ENCODE peak calls at places on chromosome 3, in four cellular contexts. V, N, I and A are unnamed samples.

GRCh38 chr3:123755085-123755484 is 129.0 kb downstream of the MYLK start:
- DNase-seq in V (no peak), N (no peak), I (no peak), A (no peak)

GRCh38 chr3:33578325-33579180 is 138.3 kb upstream of the UBP1 start:
- DNase-seq in V (peak), N (peak), I (peak), A (no peak)

GRCh38 chr3:63753567-63753966 is 65.5 kb upstream of the C3orf49 start:
- DNase-seq in V (peak), N (peak), I (peak), A (no peak)

GRCh38 chr3:14863324-14864100 is 44.8 kb downstream of the FGD5 start:
- DNase-seq in V (peak), N (no peak), I (peak), A (no peak)

GRCh38 chr3:87307805-87308204 is 31.4 kb upstream of the POU1F1 start:
- DNase-seq in V (peak), N (no peak), I (peak), A (no peak)

GRCh38 chr3:150083653-150084037 is 113.0 kb upstream of the PFN2 start:
- DNase-seq in V (no peak), N (peak), I (peak), A (no peak)

GRCh38 chr3:105997800-105998526 is 129.2 kb upstream of the CBLB start:
- DNase-seq in V (no peak), N (peak), I (peak), A (no peak)

GRCh38 chr3:59456852-59457485 is 407.1 kb upstream of the CFAP20DC start:
- DNase-seq in V (no peak), N (no peak), I (no peak), A (no peak)

GRCh38 chr3:46500631-46501377 is 3.0 kb downstream of the RTP3 start:
- DNase-seq in V (no peak), N (peak), I (peak), A (no peak)

GRCh38 chr3:22450785-22451400 is 699.9 kb upstream of the ZNF385D start:
- DNase-seq in V (no peak), N (peak), I (peak), A (no peak)

GRCh38 chr3:116446037-116446436 is 750 bp upstream of the LSAMP start:
- DNase-seq in V (no peak), N (no peak), I (no peak), A (no peak)

GRCh38 chr3:50516048-50516871 is 12.8 kb upstream of the CACNA2D2 start:
- DNase-seq in V (peak), N (no peak), I (peak), A (no peak)
- TF ChIP-seq EZH2 in V (no peak), N (no peak), I (no peak), A (no peak)

DNA sequence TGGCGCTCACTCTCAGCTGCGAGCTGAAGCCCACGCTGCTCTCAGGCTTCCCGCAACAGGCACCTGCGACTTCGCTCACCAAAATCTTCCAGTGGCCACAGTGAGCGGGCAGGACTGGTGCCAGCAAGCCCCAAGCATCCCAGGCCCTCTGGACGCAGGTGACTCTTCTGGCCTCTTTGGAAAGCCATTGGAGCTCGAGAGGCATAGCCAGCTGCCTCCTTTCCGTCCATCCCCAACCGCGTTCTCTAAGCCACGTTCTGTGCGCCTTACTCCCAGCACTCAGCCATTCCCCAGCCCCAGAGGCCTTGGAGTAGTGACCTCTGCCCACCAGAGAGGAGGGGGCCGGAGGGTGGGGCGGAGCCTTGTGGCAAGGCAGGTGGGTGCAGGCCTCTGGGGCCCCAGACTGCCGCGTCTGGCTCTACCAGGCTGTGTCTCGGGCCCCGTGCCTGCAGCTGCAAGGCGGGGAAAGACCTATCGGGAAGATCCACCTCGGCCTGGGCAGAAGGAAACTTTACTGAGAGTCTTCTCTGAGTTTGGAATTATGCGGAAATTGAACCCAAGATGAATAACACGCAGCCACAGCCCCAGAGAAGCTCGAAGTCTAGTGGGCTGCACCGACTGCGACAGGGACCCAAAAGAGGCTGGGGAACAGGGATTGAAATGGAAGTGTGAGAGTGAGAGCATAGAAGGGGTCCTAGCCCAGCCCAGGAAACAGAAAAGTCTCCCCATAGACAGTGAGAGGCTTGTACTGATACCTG is 3.6 kb upstream of the SOX14 start:
- DNase-seq in V (peak), N (no peak), I (no peak), A (no peak)
- TF ChIP-seq EZH2 in V (peak), N (peak), I (no peak), A (no peak)

GRCh38 chr3:62374375-62374876 is 1.1 kb upstream of the FEZF2 start:
- DNase-seq in V (peak), N (peak), I (peak), A (no peak)
- TF ChIP-seq EZH2 in V (peak), N (peak), I (peak), A (no peak)

DNA sequence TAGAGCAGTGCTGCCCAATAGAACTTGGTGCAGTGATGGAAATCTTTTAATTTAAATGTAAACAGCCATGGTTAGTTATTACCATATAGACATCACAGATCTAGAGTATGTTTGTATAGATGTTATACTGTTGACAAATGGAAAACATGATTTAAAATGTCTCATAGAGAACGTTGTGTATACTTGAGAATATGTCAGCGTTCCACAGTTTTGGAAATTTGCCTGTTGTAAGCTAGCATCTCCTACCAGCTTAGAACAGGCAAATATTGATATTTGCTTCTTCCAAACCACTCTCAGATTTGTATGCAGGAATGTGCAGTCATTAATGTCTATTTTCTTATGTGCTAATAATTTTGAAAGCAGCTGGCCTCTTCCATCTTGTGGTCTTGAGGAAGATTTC is 8.4 kb upstream of the LXN start:
- DNase-seq in V (no peak), N (no peak), I (no peak), A (no peak)
- TF ChIP-seq EZH2 in V (no peak), N (no peak), I (no peak), A (no peak)

GRCh38 chr3:62373714-62374333 is 474 bp upstream of the FEZF2 start:
- DNase-seq in V (peak), N (no peak), I (no peak), A (no peak)
- TF ChIP-seq EZH2 in V (no peak), N (peak), I (peak), A (no peak)

DNA sequence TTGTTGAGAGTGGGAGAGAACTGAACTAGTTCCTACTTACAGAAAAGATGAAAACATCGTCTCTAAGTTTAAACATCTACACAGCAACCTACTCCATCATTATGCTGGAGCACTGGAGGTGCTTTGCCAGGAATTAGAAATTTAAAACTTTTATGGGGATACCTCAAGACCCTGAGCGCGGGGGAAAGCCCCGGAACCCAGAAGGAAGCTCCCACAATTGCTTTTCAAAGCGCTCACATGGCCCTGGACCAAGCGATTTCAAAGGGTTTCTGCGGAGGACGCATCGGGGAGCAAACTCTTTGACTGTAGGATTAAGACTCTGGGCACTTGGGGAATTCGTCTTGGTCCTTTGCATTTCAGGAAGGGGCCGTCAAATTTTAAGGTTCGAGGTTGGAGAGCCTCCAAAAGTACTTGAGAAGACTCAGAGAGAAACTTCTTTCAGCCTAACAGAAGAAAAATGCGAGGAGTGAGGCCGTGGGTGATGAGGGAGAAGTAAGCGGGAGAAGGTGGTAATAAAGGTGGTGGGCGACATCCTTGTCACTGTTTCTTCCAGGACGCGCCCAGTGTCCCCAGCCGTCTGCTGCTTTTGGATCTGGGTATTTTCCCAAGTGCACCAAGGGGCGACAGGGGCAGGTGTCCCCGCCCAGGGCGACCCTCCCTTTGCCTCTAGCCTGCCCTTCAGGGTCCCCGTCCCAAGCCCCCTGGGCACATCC is 591 bp downstream of the PROK2 start:
- DNase-seq in V (peak), N (no peak), I (no peak), A (no peak)
- TF ChIP-seq EZH2 in V (peak), N (peak), I (peak), A (no peak)

GRCh38 chr3:36764704-36765038 is 318 bp upstream of the DCLK3 start:
- DNase-seq in V (no peak), N (no peak), I (no peak), A (no peak)
- TF ChIP-seq EZH2 in V (peak), N (no peak), I (no peak), A (no peak)

DNA sequence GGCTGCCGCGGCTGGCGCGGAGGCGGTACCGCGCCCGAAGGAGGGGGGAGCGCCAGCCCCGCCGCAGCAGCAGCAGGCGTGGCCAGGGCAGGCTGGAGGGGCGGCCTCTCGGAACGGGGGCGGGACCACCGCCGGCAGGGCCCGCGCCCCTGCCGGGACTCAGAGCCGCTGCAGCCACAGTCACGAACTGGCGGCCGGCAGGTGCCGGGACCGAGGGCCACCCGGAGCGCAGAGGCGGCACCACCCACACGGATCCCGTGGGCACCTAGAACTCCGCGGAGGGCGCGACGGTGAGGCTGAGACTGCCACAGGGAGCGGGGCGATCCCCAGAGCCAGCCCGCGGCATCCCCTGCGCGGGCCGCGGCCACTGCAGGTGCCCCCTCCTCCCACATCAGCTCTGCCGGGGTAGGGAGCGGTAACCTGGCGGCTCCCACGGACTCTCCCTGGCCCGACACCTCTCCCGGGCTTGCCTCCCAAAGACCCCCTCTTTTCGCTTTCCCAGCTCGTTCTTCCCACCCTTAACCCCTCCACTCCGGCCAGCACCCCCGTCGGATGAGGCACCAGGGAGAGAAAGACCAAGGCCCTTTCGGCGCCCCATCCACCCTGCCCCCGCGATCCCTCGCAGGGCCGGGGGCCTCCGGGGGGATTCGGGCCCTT is at the start of gene VWA5B2:
- DNase-seq in V (peak), N (peak), I (peak), A (peak)
- TF ChIP-seq EZH2 in V (peak), N (peak), I (peak), A (no peak)

DNA sequence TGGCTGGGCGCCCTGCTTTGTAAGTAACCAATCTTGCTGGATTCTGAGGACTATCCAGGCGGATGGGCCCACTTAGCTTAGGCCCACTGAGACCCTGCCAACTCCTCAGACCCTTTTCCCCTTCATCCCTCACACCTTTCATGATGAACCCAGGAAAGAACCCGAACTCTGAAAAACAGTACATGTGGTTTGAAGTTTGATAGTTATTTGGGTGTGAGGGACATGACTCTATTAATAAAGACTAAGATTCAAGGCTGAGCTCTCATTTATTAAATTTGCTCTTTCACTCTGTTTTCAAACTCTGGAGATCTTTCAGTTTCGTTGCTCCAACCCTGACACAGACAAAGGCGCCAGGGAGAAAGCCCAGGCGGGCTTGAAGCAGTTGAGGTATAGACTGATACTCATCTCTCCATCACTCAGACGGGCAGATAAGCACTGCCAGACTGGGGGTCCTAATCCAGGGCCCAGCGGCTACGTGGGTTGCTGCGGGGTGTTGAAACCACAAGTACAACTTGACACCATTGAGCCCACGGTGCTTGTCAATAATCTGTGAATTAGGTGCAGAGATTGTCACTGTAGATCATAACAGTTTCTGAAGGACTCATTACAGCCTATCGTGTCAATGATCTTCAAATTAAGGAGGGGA is 7.2 kb upstream of the SOX2 start:
- DNase-seq in V (peak), N (no peak), I (no peak), A (no peak)
- TF ChIP-seq EZH2 in V (no peak), N (no peak), I (peak), A (no peak)